ENCODE peak calls at places on chromosomes 6 and 20, in nine cellular contexts. One of them, this sample, is unnamed.

GRCh38 chr6:83442752-83443151 is 11.9 kb upstream of the ME1 start:
- DNase-seq in CD8-positive, alpha-beta T cell: no peak
- DNase-seq in SJCRH30: no peak
- DNase-seq in pancreas: no peak
- DNase-seq in SK-N-SH: no peak
- DNase-seq in PC-3: no peak
- DNase-seq in upper lobe of left lung: no peak
- DNase-seq in uterus: no peak
- DNase-seq in neuronal stem cell: no peak
- DNase-seq in this sample: no peak

GRCh38 chr6:55445648-55446204 is 118.5 kb downstream of the GFRAL start:
- DNase-seq in SK-N-SH: peak; percentile 16
- DNase-seq in neuronal stem cell: peak; percentile 32
- DNase-seq in PC-3: peak; percentile 58
- DNase-seq in SJCRH30: peak; percentile 73
- DNase-seq in pancreas: no peak
- DNase-seq in upper lobe of left lung: no peak
- DNase-seq in CD8-positive, alpha-beta T cell: no peak
- DNase-seq in uterus: no peak
- DNase-seq in this sample: peak; percentile 4

GRCh38 chr20:50562262-50562701 is 52.1 kb downstream of the PTPN1 start:
- DNase-seq in uterus: no peak
- DNase-seq in pancreas: no peak
- DNase-seq in SK-N-SH: no peak
- DNase-seq in PC-3: no peak
- DNase-seq in upper lobe of left lung: peak; percentile 83
- DNase-seq in neuronal stem cell: no peak
- DNase-seq in SJCRH30: peak; percentile 31
- DNase-seq in CD8-positive, alpha-beta T cell: no peak
- DNase-seq in this sample: no peak

GRCh38 chr6:80454661-80455365 is 348.3 kb downstream of the BCKDHB start:
- DNase-seq in uterus: no peak
- DNase-seq in PC-3: peak; percentile 72
- DNase-seq in SJCRH30: no peak
- DNase-seq in SK-N-SH: no peak
- DNase-seq in upper lobe of left lung: no peak
- DNase-seq in CD8-positive, alpha-beta T cell: no peak
- DNase-seq in neuronal stem cell: no peak
- DNase-seq in pancreas: no peak
- DNase-seq in this sample: no peak

GRCh38 chr6:145372671-145373123 is 362.6 kb downstream of the EPM2A start:
- DNase-seq in uterus: no peak
- DNase-seq in SK-N-SH: no peak
- DNase-seq in SJCRH30: no peak
- DNase-seq in pancreas: no peak
- DNase-seq in neuronal stem cell: no peak
- DNase-seq in CD8-positive, alpha-beta T cell: no peak
- DNase-seq in PC-3: peak; percentile 3
- DNase-seq in upper lobe of left lung: no peak
- DNase-seq in this sample: no peak

GRCh38 chr6:53382421-53382820 is 33.7 kb upstream of the ELOVL5 start:
- DNase-seq in uterus: no peak
- DNase-seq in CD8-positive, alpha-beta T cell: no peak
- DNase-seq in upper lobe of left lung: no peak
- DNase-seq in SK-N-SH: no peak
- DNase-seq in SJCRH30: no peak
- DNase-seq in PC-3: no peak
- DNase-seq in pancreas: no peak
- DNase-seq in neuronal stem cell: no peak
- DNase-seq in this sample: no peak

GRCh38 chr6:147063469-147064031 is 140.7 kb upstream of the STXBP5 start:
- DNase-seq in SJCRH30: no peak
- DNase-seq in neuronal stem cell: no peak
- DNase-seq in pancreas: no peak
- DNase-seq in upper lobe of left lung: no peak
- DNase-seq in uterus: no peak
- DNase-seq in SK-N-SH: no peak
- DNase-seq in CD8-positive, alpha-beta T cell: no peak
- DNase-seq in PC-3: peak; percentile 77
- DNase-seq in this sample: no peak

GRCh38 chr20:17562804-17563305 is 7.0 kb upstream of the DSTN start:
- DNase-seq in SK-N-SH: no peak
- DNase-seq in PC-3: peak; percentile 31
- DNase-seq in pancreas: no peak
- DNase-seq in uterus: no peak
- DNase-seq in upper lobe of left lung: peak; percentile 74
- DNase-seq in CD8-positive, alpha-beta T cell: no peak
- DNase-seq in neuronal stem cell: no peak
- DNase-seq in SJCRH30: no peak
- DNase-seq in this sample: no peak

GRCh38 chr6:104201557-104201956 is 658.2 kb downstream of the HACE1 start:
- DNase-seq in CD8-positive, alpha-beta T cell: no peak
- DNase-seq in neuronal stem cell: no peak
- DNase-seq in PC-3: peak; percentile 3
- DNase-seq in pancreas: no peak
- DNase-seq in SK-N-SH: no peak
- DNase-seq in SJCRH30: peak; percentile 9
- DNase-seq in uterus: no peak
- DNase-seq in upper lobe of left lung: no peak
- DNase-seq in this sample: no peak

GRCh38 chr6:190596-191395 is 101.5 kb upstream of the DUSP22 start:
- DNase-seq in PC-3: peak; percentile 9
- DNase-seq in upper lobe of left lung: no peak
- DNase-seq in pancreas: no peak
- DNase-seq in CD8-positive, alpha-beta T cell: no peak
- DNase-seq in uterus: no peak
- DNase-seq in SK-N-SH: no peak
- DNase-seq in neuronal stem cell: no peak
- DNase-seq in SJCRH30: no peak
- DNase-seq in this sample: no peak

GRCh38 chr6:10412165-10412947 is 2.5 kb downstream of the TFAP2A start:
- DNase-seq in neuronal stem cell: no peak
- DNase-seq in upper lobe of left lung: no peak
- DNase-seq in pancreas: no peak
- DNase-seq in SK-N-SH: peak; percentile 61
- DNase-seq in SJCRH30: peak; percentile 84
- DNase-seq in uterus: no peak
- DNase-seq in CD8-positive, alpha-beta T cell: peak; percentile 46
- DNase-seq in PC-3: peak; percentile 84
- DNase-seq in this sample: no peak

GRCh38 chr6:47852727-47853126 is 70.9 kb downstream of the OPN5 start:
- DNase-seq in upper lobe of left lung: no peak
- DNase-seq in uterus: no peak
- DNase-seq in SJCRH30: no peak
- DNase-seq in CD8-positive, alpha-beta T cell: no peak
- DNase-seq in PC-3: peak; percentile 59
- DNase-seq in SK-N-SH: no peak
- DNase-seq in neuronal stem cell: no peak
- DNase-seq in pancreas: no peak
- DNase-seq in this sample: no peak

GRCh38 chr6:130796313-130796905 is 30.8 kb upstream of the SMLR1 start:
- DNase-seq in PC-3: peak; percentile 69
- DNase-seq in CD8-positive, alpha-beta T cell: no peak
- DNase-seq in SK-N-SH: peak; percentile 7
- DNase-seq in SJCRH30: peak; percentile 93
- DNase-seq in uterus: no peak
- DNase-seq in neuronal stem cell: no peak
- DNase-seq in pancreas: no peak
- DNase-seq in upper lobe of left lung: no peak
- DNase-seq in this sample: no peak

DNA sequence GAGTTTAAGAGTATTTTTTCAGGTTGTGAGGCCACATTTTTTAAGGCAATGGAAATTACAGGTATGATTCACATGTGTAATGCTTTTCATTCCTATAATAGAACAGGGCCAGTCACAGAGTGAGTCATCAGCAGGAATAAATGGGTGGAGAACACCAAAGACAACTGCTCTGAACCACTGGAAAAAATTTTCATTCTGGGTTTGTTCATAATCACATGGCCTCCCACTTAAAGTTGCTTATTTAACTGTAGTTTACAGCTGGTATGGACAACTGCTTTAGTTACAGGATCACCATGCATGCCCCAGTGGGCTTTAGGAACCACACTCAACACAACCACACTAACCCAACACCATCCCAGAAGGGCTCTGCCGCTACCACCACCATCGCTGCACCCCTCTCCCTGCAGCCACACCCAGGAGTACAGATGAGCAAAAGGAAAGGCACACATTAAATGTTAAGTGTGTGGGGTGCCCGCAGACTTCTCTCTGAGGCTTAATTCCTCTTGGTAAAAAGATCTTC is 107.0 kb upstream of the DST start:
- DNase-seq in neuronal stem cell: no peak
- DNase-seq in SJCRH30: peak; percentile 14
- DNase-seq in SK-N-SH: no peak
- DNase-seq in CD8-positive, alpha-beta T cell: no peak
- DNase-seq in upper lobe of left lung: no peak
- DNase-seq in PC-3: peak; percentile 91
- DNase-seq in pancreas: no peak
- DNase-seq in uterus: no peak
- DNase-seq in this sample: no peak
- H3K27ac ChIP-seq in neuronal stem cell: no peak overlapping the region
- H3K27ac ChIP-seq in SJCRH30: no peak overlapping the region
- H3K27ac ChIP-seq in SK-N-SH: peak overlapping the region; percentile 73
- H3K27ac ChIP-seq in CD8-positive, alpha-beta T cell: no peak overlapping the region
- H3K27ac ChIP-seq in upper lobe of left lung: no peak overlapping the region
- H3K27ac ChIP-seq in PC-3: peak overlapping the region; percentile 90
- H3K27ac ChIP-seq in pancreas: no peak overlapping the region
- H3K27ac ChIP-seq in uterus: no peak overlapping the region
- H3K27ac ChIP-seq in this sample: no peak overlapping the region

GRCh38 chr6:14910692-14911547 is 334.9 kb upstream of the JARID2 start:
- DNase-seq in pancreas: no peak
- DNase-seq in upper lobe of left lung: peak; percentile 78
- DNase-seq in SJCRH30: peak; percentile 69
- DNase-seq in neuronal stem cell: no peak
- DNase-seq in SK-N-SH: no peak
- DNase-seq in uterus: no peak
- DNase-seq in PC-3: no peak
- DNase-seq in CD8-positive, alpha-beta T cell: no peak
- DNase-seq in this sample: no peak
- H3K4me3 ChIP-seq in pancreas: no peak overlapping the region
- H3K4me3 ChIP-seq in upper lobe of left lung: no peak overlapping the region
- H3K4me3 ChIP-seq in SJCRH30: no peak overlapping the region
- H3K4me3 ChIP-seq in neuronal stem cell: no peak overlapping the region
- H3K4me3 ChIP-seq in SK-N-SH: no peak overlapping the region
- H3K4me3 ChIP-seq in uterus: no peak overlapping the region
- H3K4me3 ChIP-seq in PC-3: no peak overlapping the region
- H3K4me3 ChIP-seq in CD8-positive, alpha-beta T cell: peak overlapping the region; percentile 5
- H3K4me3 ChIP-seq in this sample: no peak overlapping the region

GRCh38 chr6:45474376-45474775 is 96.6 kb upstream of the SUPT3H start:
- DNase-seq in SJCRH30: no peak
- DNase-seq in upper lobe of left lung: no peak
- DNase-seq in CD8-positive, alpha-beta T cell: no peak
- DNase-seq in PC-3: no peak
- DNase-seq in uterus: no peak
- DNase-seq in neuronal stem cell: no peak
- DNase-seq in pancreas: no peak
- DNase-seq in SK-N-SH: no peak
- DNase-seq in this sample: no peak
- H3K27ac ChIP-seq in SJCRH30: no peak overlapping the region
- H3K27ac ChIP-seq in upper lobe of left lung: no peak overlapping the region
- H3K27ac ChIP-seq in CD8-positive, alpha-beta T cell: no peak overlapping the region
- H3K27ac ChIP-seq in PC-3: no peak overlapping the region
- H3K27ac ChIP-seq in uterus: no peak overlapping the region
- H3K27ac ChIP-seq in neuronal stem cell: no peak overlapping the region
- H3K27ac ChIP-seq in pancreas: no peak overlapping the region
- H3K27ac ChIP-seq in SK-N-SH: no peak overlapping the region
- H3K27ac ChIP-seq in this sample: no peak overlapping the region

GRCh38 chr20:45306431-45306982 is at the start of gene RBPJL:
- DNase-seq in SK-N-SH: peak; percentile 90
- DNase-seq in upper lobe of left lung: no peak
- DNase-seq in CD8-positive, alpha-beta T cell: peak; percentile 44
- DNase-seq in neuronal stem cell: no peak
- DNase-seq in pancreas: peak; percentile 96
- DNase-seq in SJCRH30: no peak
- DNase-seq in uterus: no peak
- DNase-seq in PC-3: no peak
- DNase-seq in this sample: no peak
- H3K4me3 ChIP-seq in SK-N-SH: peak within 1 kb of the TSS; percentile 44
- H3K4me3 ChIP-seq in upper lobe of left lung: no peak within 1 kb of the TSS
- H3K4me3 ChIP-seq in CD8-positive, alpha-beta T cell: no peak within 1 kb of the TSS
- H3K4me3 ChIP-seq in neuronal stem cell: no peak within 1 kb of the TSS
- H3K4me3 ChIP-seq in pancreas: peak within 1 kb of the TSS; percentile 60
- H3K4me3 ChIP-seq in SJCRH30: no peak within 1 kb of the TSS
- H3K4me3 ChIP-seq in uterus: no peak within 1 kb of the TSS
- H3K4me3 ChIP-seq in PC-3: no peak within 1 kb of the TSS
- H3K4me3 ChIP-seq in this sample: peak within 1 kb of the TSS; percentile 21

GRCh38 chr6:43682724-43683429 is 4.7 kb downstream of the MRPS18A start:
- DNase-seq in uterus: no peak
- DNase-seq in CD8-positive, alpha-beta T cell: no peak
- DNase-seq in SJCRH30: no peak
- DNase-seq in upper lobe of left lung: no peak
- DNase-seq in pancreas: no peak
- DNase-seq in SK-N-SH: no peak
- DNase-seq in PC-3: no peak
- DNase-seq in neuronal stem cell: no peak
- DNase-seq in this sample: no peak
- H3K27ac ChIP-seq in uterus: no peak overlapping the region
- H3K27ac ChIP-seq in CD8-positive, alpha-beta T cell: no peak overlapping the region
- H3K27ac ChIP-seq in SJCRH30: no peak overlapping the region
- H3K27ac ChIP-seq in upper lobe of left lung: no peak overlapping the region
- H3K27ac ChIP-seq in pancreas: no peak overlapping the region
- H3K27ac ChIP-seq in SK-N-SH: no peak overlapping the region
- H3K27ac ChIP-seq in PC-3: no peak overlapping the region
- H3K27ac ChIP-seq in neuronal stem cell: no peak overlapping the region
- H3K27ac ChIP-seq in this sample: no peak overlapping the region